ENCODE peak calls at places on chromosome 10, in five cellular contexts. Q is GM13976; K is activated T-cell treated with anti-CD3 and anti-CD28 coated beads, Interleukin-2, amount 50 U/mL, for 24 hours; P is HS-27A; A is left ventricle myocardium superior. D is an unnamed sample.
A peak's percentile ranks its signal among the peaks of the same experiment; 100 is the strongest.

GRCh38 chr10:484925-485661 is 204.4 kb downstream of the DIP2C start:
- DNase-seq in Q (peak; percentile 61), K (peak; percentile 60), P (no peak), A (no peak), D (no peak)

GRCh38 chr10:100972115-100972903 is 3.0 kb downstream of the SEMA4G start:
- DNase-seq in Q (no peak), K (no peak), P (no peak), A (no peak), D (no peak)

GRCh38 chr10:50439806-50440205 is 183.9 kb downstream of the SGMS1 start:
- DNase-seq in Q (no peak), K (no peak), P (no peak), A (no peak), D (no peak)

GRCh38 chr10:114545071-114545470 is 113.0 kb downstream of the ABLIM1 start:
- DNase-seq in Q (no peak), K (no peak), P (no peak), A (no peak), D (no peak)

GRCh38 chr10:120948889-120949382 is 97.8 kb downstream of the WDR11 start:
- DNase-seq in Q (peak; percentile 91), K (peak; percentile 78), P (no peak), A (peak; percentile 83), D (no peak)

GRCh38 chr10:93457511-93457910 is 24.6 kb downstream of the MYOF start:
- DNase-seq in Q (no peak), K (no peak), P (no peak), A (no peak), D (no peak)

GRCh38 chr10:111532139-111532538 is 455.3 kb downstream of the ADRA2A start:
- DNase-seq in Q (no peak), K (no peak), P (no peak), A (no peak), D (no peak)

GRCh38 chr10:68516766-68517165 is 10.6 kb downstream of the SLC25A16 start:
- DNase-seq in Q (no peak), K (no peak), P (no peak), A (no peak), D (no peak)

GRCh38 chr10:92691042-92691590 is 1.4 kb downstream of the HHEX start:
- DNase-seq in Q (no peak), K (no peak), P (no peak), A (peak; percentile 50), D (no peak)